ENCODE peak calls at places on chromosomes 13 and 19, in five cellular contexts. I, Z, U, E and L are unnamed samples.
A peak's percentile ranks its signal among the peaks of the same experiment; 100 is the strongest.

GRCh38 chr19:1042689-1043511 is 3.0 kb downstream of the ABCA7 start:
- DNase-seq in I (no peak), Z (no peak), U (no peak), E (no peak), L (no peak)

GRCh38 chr13:107144432-107144831 is 576.5 kb upstream of the ARGLU1 start:
- DNase-seq in I (peak; percentile 12), Z (no peak), U (no peak), E (peak; percentile 15), L (no peak)

GRCh38 chr19:49338023-49338677 is 2.9 kb downstream of the CD37 start:
- DNase-seq in I (no peak), Z (no peak), U (no peak), E (no peak), L (no peak)

GRCh38 chr13:41458187-41458938 is 1.0 kb downstream of the RGCC start:
- DNase-seq in I (peak; percentile 15), Z (no peak), U (no peak), E (no peak), L (no peak)

GRCh38 chr19:35955881-35956634 is 19.9 kb downstream of the LRFN3 start:
- DNase-seq in I (no peak), Z (no peak), U (no peak), E (no peak), L (no peak)

GRCh38 chr19:46606681-46607440 is 5.7 kb downstream of the CALM3 start:
- DNase-seq in I (no peak), Z (no peak), U (no peak), E (no peak), L (no peak)

GRCh38 chr19:13984875-13985741 is 21.0 kb downstream of the RFX1 start:
- DNase-seq in I (no peak), Z (no peak), U (no peak), E (no peak), L (no peak)

GRCh38 chr19:1725100-1726064 is 27.9 kb upstream of the ONECUT3 start:
- DNase-seq in I (peak; percentile 46), Z (no peak), U (no peak), E (peak; percentile 52), L (no peak)

GRCh38 chr13:77299587-77299986 is 27.3 kb downstream of the MYCBP2 start:
- DNase-seq in I (no peak), Z (no peak), U (no peak), E (no peak), L (no peak)

GRCh38 chr19:5048727-5049553 is 80.0 kb downstream of the KDM4B start:
- DNase-seq in I (peak; percentile 68), Z (no peak), U (no peak), E (peak; percentile 70), L (no peak)

GRCh38 chr19:34838248-34838647 is 65.2 kb upstream of the ZNF599 start:
- DNase-seq in I (peak; percentile 12), Z (no peak), U (no peak), E (peak; percentile 41), L (no peak)

GRCh38 chr13:31172001-31172400 is 10.3 kb upstream of the HSPH1 start:
- DNase-seq in I (peak; percentile 65), Z (no peak), U (no peak), E (peak; percentile 92), L (no peak)

GRCh38 chr13:44403720-44404063 is 30.1 kb downstream of the SERP2 start:
- DNase-seq in I (no peak), Z (no peak), U (no peak), E (no peak), L (no peak)

GRCh38 chr13:30132623-30133553 is 174.5 kb downstream of the KATNAL1 start:
- DNase-seq in I (peak; percentile 88), Z (peak; percentile 77), U (no peak), E (peak; percentile 94), L (peak; percentile 67)

GRCh38 chr13:110298566-110299321 is 8.2 kb downstream of the COL4A1 start:
- DNase-seq in I (no peak), Z (no peak), U (no peak), E (peak; percentile 60), L (no peak)

GRCh38 chr19:48751835-48752510 is 468 bp downstream of the FUT1 start:
- DNase-seq in I (peak; percentile 20), Z (no peak), U (no peak), E (no peak), L (no peak)

GRCh38 chr13:46964789-46965527 is 68.1 kb upstream of the HTR2A start:
- DNase-seq in I (peak; percentile 48), Z (peak; percentile 38), U (peak; percentile 32), E (peak; percentile 45), L (peak; percentile 40)

GRCh38 chr13:30832845-30833332 is 73.2 kb upstream of the MEDAG start:
- DNase-seq in I (peak; percentile 97), Z (no peak), U (no peak), E (peak; percentile 66), L (no peak)

GRCh38 chr19:17687857-17688784 is at the start of gene UNC13A:
- DNase-seq in I (no peak), Z (no peak), U (no peak), E (peak; percentile 48), L (no peak)

GRCh38 chr13:110240943-110241342 is 66.0 kb downstream of the COL4A1 start:
- DNase-seq in I (no peak), Z (no peak), U (no peak), E (no peak), L (no peak)

GRCh38 chr19:14122924-14123323 is 5.4 kb upstream of the PRKACA start:
- DNase-seq in I (no peak), Z (no peak), U (no peak), E (no peak), L (no peak)

GRCh38 chr13:36329355-36329754 is 16.8 kb downstream of the SPART start:
- DNase-seq in I (no peak), Z (no peak), U (no peak), E (peak; percentile 76), L (no peak)

GRCh38 chr13:27151798-27152599 is 19.6 kb downstream of the USP12 start:
- DNase-seq in I (peak; percentile 19), Z (no peak), U (no peak), E (no peak), L (no peak)

GRCh38 chr13:80161219-80161618 is 179.7 kb downstream of the SPRY2 start:
- DNase-seq in I (no peak), Z (no peak), U (no peak), E (no peak), L (no peak)

GRCh38 chr13:33351324-33351723 is 65.8 kb upstream of the STARD13 start:
- DNase-seq in I (peak; percentile 55), Z (no peak), U (no peak), E (peak; percentile 77), L (peak; percentile 38)

GRCh38 chr13:48492123-48493075 is 40.5 kb downstream of the RCBTB2 start:
- DNase-seq in I (no peak), Z (peak; percentile 69), U (peak; percentile 49), E (peak; percentile 88), L (peak; percentile 41)

GRCh38 chr13:23654111-23655110 is 84.2 kb downstream of the TNFRSF19 start:
- DNase-seq in I (no peak), Z (no peak), U (no peak), E (peak; percentile 57), L (no peak)

GRCh38 chr13:108304170-108305068 is 34.9 kb downstream of the TNFSF13B start:
- DNase-seq in I (no peak), Z (no peak), U (no peak), E (no peak), L (no peak)
- H3K4me3 ChIP-seq in I (no peak overlapping the region), Z (no peak overlapping the region), U (no peak overlapping the region), E (no peak overlapping the region), L (no peak overlapping the region)

DNA sequence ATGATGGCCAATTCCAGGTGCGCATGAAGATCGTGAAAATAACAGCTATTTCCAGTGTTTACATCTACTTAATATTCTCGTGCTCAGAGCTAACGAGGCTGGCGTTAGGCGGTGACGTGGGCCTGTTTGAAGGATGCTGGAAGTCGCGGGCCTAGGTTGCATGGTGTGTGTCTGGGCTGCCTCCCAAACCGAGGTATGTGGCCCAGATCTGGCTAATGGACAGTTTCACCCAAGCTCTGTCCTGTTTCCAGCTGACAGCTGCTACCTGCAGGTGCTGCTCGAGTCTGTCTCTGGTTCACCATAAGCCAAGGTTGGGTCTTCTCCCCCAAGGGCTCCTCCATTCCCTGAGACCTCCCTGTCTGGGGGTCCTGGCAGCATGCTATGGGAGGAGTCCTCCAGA is 40.5 kb upstream of the KCTD15 start:
- DNase-seq in I (no peak), Z (no peak), U (no peak), E (no peak), L (no peak)
- TF ChIP-seq CTCF in I (no peak), Z (no peak), U (no peak), E (no peak), L (no peak)

DNA sequence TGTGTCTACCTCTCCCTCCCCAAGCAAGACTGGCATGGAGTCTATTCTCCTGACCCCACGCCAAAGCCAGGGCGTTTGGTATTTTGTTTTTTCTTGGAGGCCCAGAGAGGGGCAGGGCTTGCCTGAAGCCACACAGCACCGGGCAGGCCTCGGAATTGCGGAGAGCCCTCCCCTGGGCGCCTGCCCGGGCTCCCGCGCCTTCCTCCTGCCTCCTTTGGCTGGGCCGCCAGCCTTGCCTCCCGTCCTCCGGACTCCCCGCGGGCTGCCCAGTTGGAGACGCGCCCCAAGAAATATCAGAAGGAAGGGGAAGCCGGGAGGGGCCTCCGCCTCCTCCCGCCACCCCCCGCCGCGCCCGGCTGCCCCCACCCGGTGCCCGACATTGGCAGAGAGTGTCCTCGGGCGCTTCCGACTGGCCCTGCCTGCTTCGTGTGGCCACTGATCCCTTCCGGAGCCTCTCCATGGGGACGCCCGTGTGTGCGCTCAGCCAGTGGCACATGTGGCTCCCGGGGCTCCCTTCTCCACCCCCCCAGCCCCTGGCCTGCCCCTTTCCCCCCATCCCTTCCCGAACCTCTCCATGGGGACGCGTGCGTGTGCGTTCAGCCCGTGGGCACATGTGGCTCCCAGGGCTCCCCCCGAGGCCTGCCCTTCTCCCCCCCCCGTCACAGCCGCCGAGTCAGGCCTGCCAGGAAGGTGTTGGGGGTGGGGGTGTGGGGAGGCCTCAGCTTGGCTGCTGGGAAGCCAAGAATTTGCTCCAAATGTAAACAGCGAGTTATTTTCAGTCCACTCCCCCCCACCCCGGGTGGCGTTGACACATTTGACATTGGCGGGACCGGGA is 37.3 kb downstream of the NFIC start:
- DNase-seq in I (no peak), Z (peak; percentile 78), U (peak; percentile 87), E (peak; percentile 95), L (peak; percentile 93)
- H3K4me3 ChIP-seq in I (no peak overlapping the region), Z (peak overlapping the region; percentile 31), U (peak overlapping the region; percentile 22), E (no peak overlapping the region), L (peak overlapping the region; percentile 12)

GRCh38 chr13:51221108-51221507 is 1.1 kb upstream of the FAM124A start:
- DNase-seq in I (no peak), Z (no peak), U (no peak), E (no peak), L (no peak)

GRCh38 chr13:51221674-51222509 is at the start of gene FAM124A:
- DNase-seq in I (peak; percentile 45), Z (no peak), U (no peak), E (no peak), L (no peak)

GRCh38 chr13:51223284-51224270 is 1.4 kb downstream of the FAM124A start:
- DNase-seq in I (no peak), Z (no peak), U (no peak), E (no peak), L (no peak)

GRCh38 chr13:51220706-51221105 is 1.5 kb upstream of the FAM124A start:
- DNase-seq in I (no peak), Z (no peak), U (no peak), E (no peak), L (no peak)

GRCh38 chr13:51222510-51223283 is 499 bp downstream of the FAM124A start:
- DNase-seq in I (peak; percentile 5), Z (no peak), U (no peak), E (no peak), L (no peak)
- TF ChIP-seq CTCF in I (peak; percentile 10), Z (no peak), U (peak; percentile 16), E (peak; percentile 18), L (no peak)

GRCh38 chr19:39083599-39083982 is 577 bp upstream of the ACP7 start:
- DNase-seq in I (no peak), Z (no peak), U (no peak), E (no peak), L (no peak)
- H3K4me3 ChIP-seq in I (peak overlapping the region; percentile 93), Z (no peak overlapping the region), U (no peak overlapping the region), E (peak overlapping the region; percentile 10), L (no peak overlapping the region)